ENCODE peak calls at places on chromosomes 13 and 19, in ten cellular contexts. C, O, S, H, Z, P, Y, R, L and G are unnamed samples.

GRCh38 chr13:43300817-43301216 is 277.4 kb downstream of the DNAJC15 start:
- DNase-seq in R (no peak), O (no peak), Y (no peak), C (no peak), L (no peak), P (no peak), Z (no peak), H (no peak), S (no peak), G (no peak)

GRCh38 chr13:102726430-102726829 is 31.6 kb upstream of the METTL21C start:
- DNase-seq in Z (peak), H (peak), Y (no peak), S (no peak), L (no peak), R (no peak), O (peak), C (no peak), P (no peak), G (no peak)

GRCh38 chr13:106274551-106275208 is 260.8 kb downstream of the EFNB2 start:
- DNase-seq in C (no peak), P (no peak), O (peak), S (no peak), Z (no peak), Y (no peak), R (no peak), L (no peak), H (no peak), G (no peak)

GRCh38 chr19:39237200-39238184 is 7.3 kb downstream of the IFNL3 start:
- DNase-seq in L (peak), H (peak), R (no peak), S (no peak), Y (no peak), C (no peak), P (peak), Z (peak), O (peak), G (peak)

GRCh38 chr19:4904481-4904880 is 1.8 kb upstream of the ARRDC5 start:
- DNase-seq in C (no peak), L (no peak), H (no peak), R (no peak), Z (no peak), P (no peak), Y (no peak), O (no peak), S (no peak), G (no peak)

GRCh38 chr19:18733196-18733647 is 49.7 kb downstream of the CRTC1 start:
- DNase-seq in Z (no peak), R (no peak), S (no peak), C (no peak), L (no peak), H (no peak), Y (no peak), P (no peak), O (no peak), G (peak)

GRCh38 chr19:16258440-16258903 is 60.8 kb downstream of the AP1M1 start:
- DNase-seq in O (no peak), L (no peak), Y (no peak), H (no peak), P (no peak), Z (no peak), S (peak), C (no peak), R (no peak), G (peak)

GRCh38 chr19:51784922-51785690 is 9.9 kb upstream of the FPR3 start:
- DNase-seq in P (no peak), L (peak), Z (peak), R (no peak), C (no peak), Y (no peak), O (peak), H (peak), S (peak), G (peak)

GRCh38 chr19:38848299-38849146 is 1.3 kb downstream of the HNRNPL start:
- DNase-seq in L (no peak), H (no peak), C (no peak), R (no peak), P (no peak), Y (no peak), S (no peak), O (peak), Z (no peak), G (no peak)

GRCh38 chr13:24622481-24622880 is 57.7 kb upstream of the ATP12A start:
- DNase-seq in Y (peak), Z (no peak), R (no peak), S (no peak), H (no peak), O (no peak), C (no peak), L (no peak), P (no peak), G (no peak)

GRCh38 chr19:23402388-23402787 is 7.1 kb upstream of the ZNF91 start:
- DNase-seq in Z (no peak), R (no peak), L (no peak), H (no peak), P (no peak), C (no peak), S (peak), Y (no peak), O (no peak), G (no peak)

GRCh38 chr13:51549050-51549449 is 35.2 kb upstream of the WDFY2 start:
- DNase-seq in C (no peak), P (no peak), O (no peak), L (no peak), R (no peak), Z (no peak), H (no peak), S (no peak), Y (no peak), G (no peak)

GRCh38 chr19:42831221-42832019 is 48.1 kb downstream of the PSG1 start:
- DNase-seq in L (no peak), Z (no peak), R (no peak), O (peak), H (peak), Y (no peak), C (no peak), S (no peak), P (no peak), G (no peak)

GRCh38 chr13:23579886-23580706 is 9.9 kb downstream of the TNFRSF19 start:
- DNase-seq in Y (no peak), P (no peak), H (peak), C (no peak), L (no peak), O (no peak), R (no peak), Z (no peak), S (no peak), G (no peak)

GRCh38 chr19:10820173-10820572 is 15.8 kb downstream of the TMED1 start:
- DNase-seq in S (no peak), Z (peak), P (no peak), Y (no peak), R (no peak), L (no peak), O (no peak), C (no peak), H (peak), G (no peak)

GRCh38 chr19:18967358-18968146 is 26.5 kb upstream of the HOMER3 start:
- DNase-seq in C (no peak), O (peak), Z (no peak), H (peak), Y (no peak), L (no peak), P (no peak), S (no peak), R (no peak), G (peak)

GRCh38 chr13:30370916-30371521 is 51.3 kb upstream of the UBE2L5 start:
- DNase-seq in R (no peak), Z (no peak), H (no peak), Y (no peak), L (no peak), O (no peak), P (no peak), C (no peak), S (no peak), G (no peak)

GRCh38 chr13:80972857-80973478 is 632.0 kb upstream of the SPRY2 start:
- DNase-seq in R (no peak), S (no peak), L (no peak), P (no peak), O (no peak), C (no peak), H (no peak), Y (no peak), Z (no peak), G (no peak)

GRCh38 chr19:51305479-51305878 is 6.0 kb upstream of the IGLON5 start:
- DNase-seq in C (no peak), Y (no peak), S (peak), H (no peak), P (no peak), O (no peak), L (no peak), Z (no peak), R (no peak), G (no peak)

GRCh38 chr13:50130686-50131051 is 115.4 kb downstream of the KCNRG start:
- DNase-seq in L (no peak), Z (peak), H (peak), C (no peak), P (peak), O (no peak), S (peak), R (no peak), Y (no peak), G (no peak)